ENCODE peak calls at places on chromosomes 16 and 17, in four cellular contexts. Z, T, O and N are unnamed samples.

GRCh38 chr16:88509749-88510069 is 56.6 kb downstream of the ZFPM1 start:
- DNase-seq in Z (no peak), T (no peak), O (no peak), N (no peak)

GRCh38 chr16:29815032-29815721 is 775 bp upstream of the PAGR1 start:
- DNase-seq in Z (no peak), T (no peak), O (no peak), N (no peak)

GRCh38 chr16:17461951-17462729 is 8.6 kb downstream of the XYLT1 start:
- DNase-seq in Z (no peak), T (no peak), O (no peak), N (no peak)

GRCh38 chr16:68086336-68086821 is 1.2 kb downstream of the NFATC3 start:
- DNase-seq in Z (no peak), T (no peak), O (peak), N (peak)

GRCh38 chr16:9854665-9855064 is 327.6 kb downstream of the GRIN2A start:
- DNase-seq in Z (no peak), T (no peak), O (no peak), N (no peak)

GRCh38 chr16:89826531-89827382 is 1.5 kb upstream of the SPIRE2 start:
- DNase-seq in Z (no peak), T (no peak), O (no peak), N (no peak)

GRCh38 chr17:64399071-64399766 is 8.6 kb upstream of the PECAM1 start:
- DNase-seq in Z (no peak), T (no peak), O (peak), N (no peak)

GRCh38 chr17:48276776-48277175 is 153.2 kb downstream of the SKAP1 start:
- DNase-seq in Z (no peak), T (no peak), O (no peak), N (no peak)

GRCh38 chr17:3843935-3844516 is 2.0 kb downstream of the NCBP3 start:
- DNase-seq in Z (peak), T (no peak), O (peak), N (peak)